ENCODE peak calls at places on chromosomes 16 and 17, in six cellular contexts. M is left ventricle myocardium inferior, U is left colon, X is endothelial cell, V is NCI-H1092, W is astrocyte. C is an unnamed sample.

GRCh38 chr17:83203472-83204221 is 124.2 kb downstream of the METRNL start:
- DNase-seq in U (peak), M (peak), V (no peak), W (no peak), X (no peak), C (no peak)

GRCh38 chr16:65005696-65006095 is 116.2 kb downstream of the CDH11 start:
- DNase-seq in U (no peak), W (no peak), X (no peak), M (no peak), V (no peak), C (no peak)

GRCh38 chr17:42541041-42541833 is 5.2 kb downstream of the NAGLU start:
- DNase-seq in V (no peak), X (no peak), W (no peak), M (no peak), U (peak), C (no peak)

GRCh38 chr17:17206149-17206912 is at the start of gene PLD6:
- DNase-seq in U (peak), X (no peak), M (peak), V (peak), W (peak), C (peak)

GRCh38 chr16:57627184-57627871 is 1.1 kb upstream of the ADGRG1 start:
- DNase-seq in M (no peak), W (peak), X (peak), U (no peak), V (no peak), C (no peak)

GRCh38 chr17:49067163-49067562 is 65.4 kb upstream of the B4GALNT2 start:
- DNase-seq in M (no peak), X (no peak), W (no peak), U (no peak), V (no peak), C (no peak)

GRCh38 chr16:67883872-67884261 is 818 bp upstream of the NRN1L start:
- DNase-seq in X (peak), W (no peak), V (peak), M (peak), U (peak), C (peak)

GRCh38 chr17:81176656-81177055 is 10.6 kb upstream of the AATK start:
- DNase-seq in V (no peak), U (no peak), M (no peak), X (no peak), W (no peak), C (no peak)

GRCh38 chr16:47064775-47065174 is 79.0 kb downstream of the NETO2 start:
- DNase-seq in X (no peak), V (no peak), M (no peak), W (no peak), U (peak), C (no peak)

GRCh38 chr16:66844009-66844341 is 239 bp upstream of the CA7 start:
- DNase-seq in M (no peak), X (no peak), W (no peak), U (no peak), V (no peak), C (no peak)

GRCh38 chr16:70523013-70523620 is at the start of gene COG4:
- DNase-seq in W (peak), V (peak), M (peak), U (peak), X (peak), C (peak)

GRCh38 chr16:50548659-50549560 is 714 bp downstream of the NKD1 start:
- DNase-seq in V (no peak), W (no peak), X (peak), M (no peak), U (no peak), C (no peak)

GRCh38 chr17:15027853-15028252 is 237.3 kb downstream of the PMP22 start:
- DNase-seq in W (no peak), V (no peak), M (no peak), U (no peak), X (no peak), C (no peak)

GRCh38 chr17:66459811-66460270 is 157.4 kb downstream of the PRKCA start:
- DNase-seq in M (peak), U (peak), X (no peak), V (no peak), W (peak), C (no peak)

GRCh38 chr17:41962111-41962510 is 4.5 kb upstream of the CNP start:
- DNase-seq in X (no peak), U (no peak), M (no peak), V (no peak), W (no peak), C (no peak)

GRCh38 chr16:65663774-65664173 is 541.9 kb upstream of the CDH11 start:
- DNase-seq in M (no peak), X (no peak), U (no peak), W (peak), V (no peak), C (no peak)

GRCh38 chr16:46884513-46885293 is 541 bp downstream of the GPT2 start:
- DNase-seq in W (no peak), M (no peak), U (no peak), V (no peak), X (peak), C (no peak)

GRCh38 chr17:2395258-2396170 is 5.3 kb downstream of the MNT start:
- DNase-seq in W (no peak), U (peak), M (no peak), V (no peak), X (no peak), C (no peak)

GRCh38 chr17:83126275-83126930 is 47.0 kb downstream of the METRNL start:
- DNase-seq in M (no peak), X (no peak), U (no peak), W (no peak), V (no peak), C (no peak)

GRCh38 chr17:79616801-79617200 is 6.0 kb upstream of the RBFOX3 start:
- DNase-seq in U (no peak), V (no peak), W (no peak), M (peak), X (no peak), C (no peak)

GRCh38 chr17:71983828-71984227 is 137.0 kb upstream of the SOX9 start:
- DNase-seq in X (no peak), V (no peak), W (no peak), M (no peak), U (no peak), C (no peak)

GRCh38 chr16:80670170-80670865 is 129.5 kb downstream of the DYNLRB2 start:
- DNase-seq in U (no peak), X (no peak), V (no peak), W (no peak), M (no peak), C (no peak)